ENCODE peak calls at places on chromosomes 2 and 18, in six cellular contexts. J, O, T, S, M and C are unnamed samples.

GRCh38 chr2:220117010-220117409 is 489.6 kb downstream of the SLC4A3 start:
- DNase-seq in O (no peak), T (no peak), M (no peak), J (no peak), S (no peak), C (no peak)

GRCh38 chr2:182248898-182249297 is 177.9 kb downstream of the PDE1A start:
- DNase-seq in J (no peak), M (no peak), S (no peak), O (no peak), T (no peak), C (no peak)

GRCh38 chr2:216735086-216735485 is 39.7 kb upstream of the IGFBP5 start:
- DNase-seq in M (no peak), J (no peak), T (no peak), O (no peak), S (no peak), C (no peak)

GRCh38 chr2:163077241-163077640 is 238.7 kb upstream of the KCNH7 start:
- DNase-seq in M (no peak), O (no peak), J (no peak), S (peak; percentile 2), T (no peak), C (no peak)

GRCh38 chr2:234930397-234930796 is 21.4 kb upstream of the SH3BP4 start:
- DNase-seq in T (no peak), S (no peak), J (no peak), M (no peak), O (no peak), C (no peak)

GRCh38 chr2:161123531-161124030 is 36.6 kb upstream of the TANK start:
- DNase-seq in T (no peak), S (no peak), O (no peak), M (no peak), J (no peak), C (no peak)

GRCh38 chr2:202317080-202317859 is 51.7 kb downstream of the NOP58 start:
- DNase-seq in T (no peak), O (no peak), J (no peak), S (no peak), M (no peak), C (no peak)

GRCh38 chr2:198054299-198054698 is 249.9 kb downstream of the PLCL1 start:
- DNase-seq in J (peak; percentile 2), T (peak; percentile 10), S (no peak), O (peak; percentile 52), M (peak; percentile 37), C (peak; percentile 12)

GRCh38 chr2:173690349-173690748 is 274.8 kb downstream of the SP3 start:
- DNase-seq in S (no peak), M (no peak), J (no peak), T (no peak), O (no peak), C (no peak)
- TF ChIP-seq TAF1 in S (no peak), M (no peak), J (no peak), T (no peak), O (no peak), C (no peak)

GRCh38 chr18:12373032-12373770 is 3.8 kb downstream of the AFG3L2 start:
- DNase-seq in S (no peak), O (no peak), J (no peak), T (no peak), M (no peak), C (no peak)
- TF ChIP-seq POLR2A in S (no peak), O (no peak), J (no peak), T (no peak), M (no peak), C (no peak)

GRCh38 chr18:13375302-13376255 is 157.0 kb downstream of the LDLRAD4 start:
- DNase-seq in J (peak; percentile 62), M (no peak), T (no peak), O (no peak), S (peak; percentile 57), C (peak; percentile 52)
- TF ChIP-seq TAF1 in J (no peak), M (no peak), T (no peak), O (no peak), S (no peak), C (no peak)

GRCh38 chr2:172554352-172555271 is 1.3 kb upstream of the PDK1 start:
- DNase-seq in J (no peak), M (no peak), S (no peak), O (no peak), T (no peak), C (no peak)

GRCh38 chr2:172556284-172557033 is 569 bp downstream of the PDK1 start:
- DNase-seq in S (peak; percentile 25), T (peak; percentile 48), O (peak; percentile 78), J (peak; percentile 66), M (peak; percentile 75), C (peak; percentile 56)

GRCh38 chr2:172555272-172555521 is 693 bp upstream of the PDK1 start:
- DNase-seq in S (no peak), M (no peak), T (no peak), J (no peak), O (no peak), C (no peak)

GRCh38 chr2:172558372-172558771 is 2.5 kb downstream of the PDK1 start:
- DNase-seq in S (no peak), T (no peak), O (no peak), M (no peak), J (no peak), C (no peak)

DNA sequence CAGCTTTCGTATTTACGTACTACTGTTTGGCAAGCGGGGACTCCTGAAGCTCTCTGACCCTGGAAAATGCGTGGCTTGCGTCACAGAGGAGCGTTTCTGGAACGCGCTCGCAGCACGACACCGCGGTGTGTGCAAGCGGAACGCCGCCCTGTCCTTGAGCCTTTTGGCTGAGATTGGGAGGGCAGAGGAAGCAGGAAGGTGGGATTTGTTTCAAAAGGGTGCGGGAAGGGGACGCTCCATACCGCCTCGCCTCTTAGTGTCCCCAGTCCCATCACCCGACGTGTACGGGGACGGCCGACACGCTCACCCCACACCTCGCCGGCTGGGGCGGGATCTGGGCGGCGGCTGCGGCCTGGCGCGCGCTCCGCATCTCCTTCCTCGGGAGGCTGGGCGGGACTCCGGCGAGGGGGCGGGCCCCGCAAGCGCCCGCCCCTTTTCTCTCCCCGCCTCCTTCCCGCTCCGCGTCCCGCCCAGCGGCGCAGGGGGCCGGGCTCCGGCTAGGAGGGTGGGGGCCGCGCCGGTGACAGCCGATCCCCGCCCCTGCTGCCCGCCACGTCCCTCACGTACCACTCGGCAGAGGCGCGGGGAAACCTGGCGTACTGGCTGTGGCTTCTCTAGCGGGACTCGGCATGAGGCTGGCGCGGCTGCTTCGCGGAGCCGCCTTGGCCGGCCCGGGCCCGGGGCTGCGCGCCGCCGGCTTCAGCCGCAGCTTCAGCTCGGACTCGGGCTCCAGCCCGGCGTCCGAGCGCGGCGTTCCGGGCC is at the start of gene PDK1:
- DNase-seq in T (peak; percentile 83), J (peak; percentile 77), M (peak; percentile 97), O (peak; percentile 91), S (peak; percentile 54), C (peak; percentile 74)
- TF ChIP-seq POLR2A in T (peak; percentile 96), J (peak; percentile 82), M (peak; percentile 96), O (peak; percentile 91), S (peak; percentile 91), C (peak; percentile 90)

GRCh38 chr2:43758738-43759137 is 15.1 kb upstream of the DYNC2LI1 start:
- DNase-seq in T (no peak), O (no peak), M (no peak), S (no peak), J (no peak), C (no peak)
- TF ChIP-seq TAF1 in T (no peak), O (no peak), M (no peak), S (no peak), J (no peak), C (no peak)